ENCODE peak calls at places on chromosomes 4 and X, in eight cellular contexts. One of them, this sample, is unnamed.

GRCh38 chr4:23827971-23828680 is 61.7 kb downstream of the PPARGC1A start:
- DNase-seq in heart left ventricle: no peak
- DNase-seq in lung: no peak
- DNase-seq in lower lobe of right lung: no peak
- DNase-seq in hepatocyte: no peak
- DNase-seq in colonic mucosa: no peak
- DNase-seq in A549: no peak
- DNase-seq in HCT116: no peak
- DNase-seq in this sample: no peak

GRCh38 chr4:112704991-112705845 is 68.3 kb downstream of the LARP7 start:
- DNase-seq in HCT116: peak; percentile 8
- DNase-seq in colonic mucosa: no peak
- DNase-seq in lung: no peak
- DNase-seq in heart left ventricle: peak; percentile 36
- DNase-seq in hepatocyte: peak; percentile 74
- DNase-seq in A549: peak; percentile 39
- DNase-seq in lower lobe of right lung: peak; percentile 53
- DNase-seq in this sample: peak; percentile 50

GRCh38 chr4:138158746-138159297 is 83.3 kb downstream of the SLC7A11 start:
- DNase-seq in lung: no peak
- DNase-seq in colonic mucosa: no peak
- DNase-seq in heart left ventricle: no peak
- DNase-seq in HCT116: no peak
- DNase-seq in hepatocyte: no peak
- DNase-seq in lower lobe of right lung: no peak
- DNase-seq in A549: no peak
- DNase-seq in this sample: no peak

GRCh38 chr4:32607978-32608377 is 1887.8 kb downstream of the PCDH7 start:
- DNase-seq in lung: no peak
- DNase-seq in colonic mucosa: no peak
- DNase-seq in hepatocyte: no peak
- DNase-seq in heart left ventricle: no peak
- DNase-seq in HCT116: peak; percentile 1
- DNase-seq in A549: no peak
- DNase-seq in lower lobe of right lung: no peak
- DNase-seq in this sample: no peak

GRCh38 chr4:142282870-142283431 is 563.1 kb downstream of the INPP4B start:
- DNase-seq in hepatocyte: peak; percentile 16
- DNase-seq in lung: no peak
- DNase-seq in heart left ventricle: no peak
- DNase-seq in lower lobe of right lung: no peak
- DNase-seq in HCT116: no peak
- DNase-seq in colonic mucosa: peak; percentile 31
- DNase-seq in A549: no peak
- DNase-seq in this sample: no peak

GRCh38 chr4:122814426-122814825 is 12.2 kb upstream of the FGF2 start:
- DNase-seq in lung: no peak
- DNase-seq in colonic mucosa: no peak
- DNase-seq in lower lobe of right lung: no peak
- DNase-seq in HCT116: no peak
- DNase-seq in hepatocyte: no peak
- DNase-seq in heart left ventricle: no peak
- DNase-seq in A549: no peak
- DNase-seq in this sample: no peak

GRCh38 chrX:46849933-46850332 is 13.1 kb downstream of the RP2 start:
- DNase-seq in colonic mucosa: no peak
- DNase-seq in hepatocyte: no peak
- DNase-seq in lung: no peak
- DNase-seq in lower lobe of right lung: no peak
- DNase-seq in A549: peak; percentile 10
- DNase-seq in HCT116: no peak
- DNase-seq in heart left ventricle: no peak
- DNase-seq in this sample: no peak

GRCh38 chr4:68581382-68582338 is 5.5 kb upstream of the UGT2B17 start:
- DNase-seq in heart left ventricle: no peak
- DNase-seq in HCT116: no peak
- DNase-seq in colonic mucosa: no peak
- DNase-seq in lung: no peak
- DNase-seq in lower lobe of right lung: no peak
- DNase-seq in hepatocyte: no peak
- DNase-seq in A549: peak; percentile 34
- DNase-seq in this sample: no peak

GRCh38 chr4:39043058-39043696 is 11.0 kb upstream of the TMEM156 start:
- DNase-seq in heart left ventricle: no peak
- DNase-seq in A549: peak; percentile 61
- DNase-seq in lower lobe of right lung: peak; percentile 26
- DNase-seq in colonic mucosa: no peak
- DNase-seq in hepatocyte: peak; percentile 36
- DNase-seq in lung: no peak
- DNase-seq in HCT116: no peak
- DNase-seq in this sample: no peak

GRCh38 chr4:96241819-96242218 is 401.9 kb downstream of the PDHA2 start:
- DNase-seq in colonic mucosa: no peak
- DNase-seq in lung: no peak
- DNase-seq in lower lobe of right lung: no peak
- DNase-seq in hepatocyte: no peak
- DNase-seq in HCT116: no peak
- DNase-seq in heart left ventricle: no peak
- DNase-seq in A549: no peak
- DNase-seq in this sample: no peak

GRCh38 chr4:154779362-154779947 is 1.6 kb upstream of the RBM46 start:
- DNase-seq in heart left ventricle: no peak
- DNase-seq in A549: peak; percentile 42
- DNase-seq in lung: no peak
- DNase-seq in HCT116: peak; percentile 35
- DNase-seq in hepatocyte: peak; percentile 57
- DNase-seq in colonic mucosa: no peak
- DNase-seq in lower lobe of right lung: no peak
- DNase-seq in this sample: no peak

GRCh38 chr4:143186202-143186601 is 1.5 kb downstream of the USP38 start:
- DNase-seq in colonic mucosa: no peak
- DNase-seq in lung: no peak
- DNase-seq in heart left ventricle: no peak
- DNase-seq in A549: no peak
- DNase-seq in HCT116: no peak
- DNase-seq in lower lobe of right lung: no peak
- DNase-seq in hepatocyte: peak; percentile 14
- DNase-seq in this sample: no peak

GRCh38 chrX:113330416-113330815 is 489.8 kb upstream of the AMOT start:
- DNase-seq in HCT116: no peak
- DNase-seq in colonic mucosa: no peak
- DNase-seq in hepatocyte: no peak
- DNase-seq in A549: no peak
- DNase-seq in lung: no peak
- DNase-seq in heart left ventricle: no peak
- DNase-seq in lower lobe of right lung: no peak
- DNase-seq in this sample: no peak

GRCh38 chr4:128162434-128162833 is 101.3 kb downstream of the LARP1B start:
- DNase-seq in HCT116: no peak
- DNase-seq in lung: no peak
- DNase-seq in colonic mucosa: no peak
- DNase-seq in heart left ventricle: no peak
- DNase-seq in lower lobe of right lung: no peak
- DNase-seq in A549: no peak
- DNase-seq in hepatocyte: no peak
- DNase-seq in this sample: no peak

GRCh38 chrX:48487362-48487785 is 11.4 kb downstream of the FTSJ1 start:
- DNase-seq in colonic mucosa: no peak
- DNase-seq in HCT116: peak; percentile 90
- DNase-seq in A549: peak; percentile 65
- DNase-seq in lower lobe of right lung: no peak
- DNase-seq in lung: no peak
- DNase-seq in hepatocyte: no peak
- DNase-seq in heart left ventricle: no peak
- DNase-seq in this sample: no peak

GRCh38 chrX:129360175-129360574 is 163.1 kb downstream of the SMARCA1 start:
- DNase-seq in lower lobe of right lung: no peak
- DNase-seq in hepatocyte: peak; percentile 53
- DNase-seq in A549: peak; percentile 60
- DNase-seq in heart left ventricle: peak; percentile 6
- DNase-seq in lung: no peak
- DNase-seq in HCT116: peak; percentile 33
- DNase-seq in colonic mucosa: peak; percentile 45
- DNase-seq in this sample: no peak

GRCh38 chr4:111648056-111648455 is 497.2 kb upstream of the FAM241A start:
- DNase-seq in colonic mucosa: no peak
- DNase-seq in heart left ventricle: no peak
- DNase-seq in lung: no peak
- DNase-seq in A549: no peak
- DNase-seq in lower lobe of right lung: no peak
- DNase-seq in HCT116: no peak
- DNase-seq in hepatocyte: no peak
- DNase-seq in this sample: no peak

GRCh38 chrX:97384685-97385084 is 501.0 kb downstream of the RPA4 start:
- DNase-seq in A549: no peak
- DNase-seq in lower lobe of right lung: no peak
- DNase-seq in colonic mucosa: no peak
- DNase-seq in lung: no peak
- DNase-seq in hepatocyte: no peak
- DNase-seq in heart left ventricle: no peak
- DNase-seq in HCT116: no peak
- DNase-seq in this sample: no peak

GRCh38 chrX:55813150-55813549 is 95.6 kb downstream of the RRAGB start:
- DNase-seq in heart left ventricle: no peak
- DNase-seq in HCT116: no peak
- DNase-seq in colonic mucosa: no peak
- DNase-seq in lung: no peak
- DNase-seq in lower lobe of right lung: no peak
- DNase-seq in A549: no peak
- DNase-seq in hepatocyte: no peak
- DNase-seq in this sample: no peak

GRCh38 chrX:131975851-131976250 is 47.3 kb upstream of the STK26 start:
- DNase-seq in heart left ventricle: no peak
- DNase-seq in hepatocyte: no peak
- DNase-seq in colonic mucosa: no peak
- DNase-seq in A549: no peak
- DNase-seq in HCT116: no peak
- DNase-seq in lung: no peak
- DNase-seq in lower lobe of right lung: no peak
- DNase-seq in this sample: no peak

GRCh38 chr4:121656269-121656641 is 40.5 kb downstream of the ANXA5 start:
- DNase-seq in A549: peak; percentile 69
- DNase-seq in lower lobe of right lung: peak; percentile 51
- DNase-seq in heart left ventricle: peak; percentile 33
- DNase-seq in lung: peak; percentile 39
- DNase-seq in hepatocyte: peak; percentile 77
- DNase-seq in HCT116: peak; percentile 65
- DNase-seq in colonic mucosa: no peak
- DNase-seq in this sample: peak; percentile 35

GRCh38 chr4:69830529-69831269 is 29.2 kb downstream of the SULT1E1 start:
- DNase-seq in colonic mucosa: peak; percentile 71
- DNase-seq in lung: no peak
- DNase-seq in A549: peak; percentile 18
- DNase-seq in hepatocyte: peak; percentile 76
- DNase-seq in heart left ventricle: no peak
- DNase-seq in HCT116: no peak
- DNase-seq in lower lobe of right lung: no peak
- DNase-seq in this sample: no peak

GRCh38 chr4:118989098-118990080 is 100.7 kb downstream of the SYNPO2 start:
- DNase-seq in heart left ventricle: no peak
- DNase-seq in lung: no peak
- DNase-seq in hepatocyte: no peak
- DNase-seq in lower lobe of right lung: no peak
- DNase-seq in A549: peak; percentile 10
- DNase-seq in HCT116: no peak
- DNase-seq in colonic mucosa: no peak
- DNase-seq in this sample: no peak

GRCh38 chr4:742742-743311 is 37.2 kb downstream of the PCGF3 start:
- DNase-seq in lower lobe of right lung: peak; percentile 78
- DNase-seq in lung: peak; percentile 74
- DNase-seq in colonic mucosa: peak; percentile 77
- DNase-seq in heart left ventricle: peak; percentile 57
- DNase-seq in HCT116: peak; percentile 13
- DNase-seq in A549: peak; percentile 49
- DNase-seq in hepatocyte: peak; percentile 79
- DNase-seq in this sample: peak; percentile 49

GRCh38 chr4:53776141-53776540 is 184.9 kb upstream of the LNX1 start:
- DNase-seq in hepatocyte: no peak
- DNase-seq in HCT116: no peak
- DNase-seq in heart left ventricle: no peak
- DNase-seq in lung: no peak
- DNase-seq in A549: no peak
- DNase-seq in lower lobe of right lung: no peak
- DNase-seq in colonic mucosa: no peak
- DNase-seq in this sample: no peak

GRCh38 chr4:56197387-56197786 is 189.9 kb downstream of the AASDH start:
- DNase-seq in lung: no peak
- DNase-seq in lower lobe of right lung: no peak
- DNase-seq in HCT116: no peak
- DNase-seq in heart left ventricle: no peak
- DNase-seq in hepatocyte: peak; percentile 50
- DNase-seq in colonic mucosa: peak; percentile 48
- DNase-seq in A549: no peak
- DNase-seq in this sample: no peak

GRCh38 chrX:112687189-112687691 is 7.5 kb upstream of the LHFPL1 start:
- DNase-seq in lower lobe of right lung: no peak
- DNase-seq in colonic mucosa: no peak
- DNase-seq in HCT116: no peak
- DNase-seq in hepatocyte: no peak
- DNase-seq in lung: no peak
- DNase-seq in heart left ventricle: no peak
- DNase-seq in A549: no peak
- DNase-seq in this sample: no peak

GRCh38 chrX:2652106-2652505 is 39.0 kb upstream of the CD99 start:
- DNase-seq in lung: no peak
- DNase-seq in heart left ventricle: no peak
- DNase-seq in lower lobe of right lung: no peak
- DNase-seq in A549: peak; percentile 13
- DNase-seq in hepatocyte: no peak
- DNase-seq in HCT116: no peak
- DNase-seq in colonic mucosa: no peak
- DNase-seq in this sample: no peak
- TF ChIP-seq CTCF in lung: no peak
- TF ChIP-seq CTCF in heart left ventricle: peak; percentile 16
- TF ChIP-seq CTCF in lower lobe of right lung: no peak
- TF ChIP-seq CTCF in A549: no peak
- TF ChIP-seq CTCF in hepatocyte: no peak
- TF ChIP-seq CTCF in HCT116: no peak
- TF ChIP-seq CTCF in colonic mucosa: no peak
- TF ChIP-seq CTCF in this sample: peak; percentile 20

GRCh38 chrX:68792083-68792482 is 36.7 kb upstream of the EFNB1 start:
- DNase-seq in lung: no peak
- DNase-seq in hepatocyte: no peak
- DNase-seq in HCT116: no peak
- DNase-seq in heart left ventricle: no peak
- DNase-seq in lower lobe of right lung: no peak
- DNase-seq in colonic mucosa: no peak
- DNase-seq in A549: no peak
- DNase-seq in this sample: no peak
- H3K9me3 ChIP-seq in lung: peaks cover 6% of the 10 kb centered on the region
- H3K9me3 ChIP-seq in hepatocyte: no peaks in the 10 kb centered on the region
- H3K9me3 ChIP-seq in HCT116: no peaks in the 10 kb centered on the region
- H3K9me3 ChIP-seq in heart left ventricle: no peaks in the 10 kb centered on the region
- H3K9me3 ChIP-seq in lower lobe of right lung: no peaks in the 10 kb centered on the region
- H3K9me3 ChIP-seq in colonic mucosa: no peaks in the 10 kb centered on the region
- H3K9me3 ChIP-seq in A549: no peaks in the 10 kb centered on the region
- H3K9me3 ChIP-seq in this sample: no peaks in the 10 kb centered on the region

GRCh38 chrX:275476-275966 is 5.7 kb upstream of the PLCXD1 start:
- DNase-seq in hepatocyte: no peak
- DNase-seq in lung: no peak
- DNase-seq in colonic mucosa: peak; percentile 20
- DNase-seq in HCT116: no peak
- DNase-seq in lower lobe of right lung: peak; percentile 58
- DNase-seq in A549: no peak
- DNase-seq in heart left ventricle: peak; percentile 17
- DNase-seq in this sample: no peak
- H3K4me3 ChIP-seq in hepatocyte: peak overlapping the region; percentile 74
- H3K4me3 ChIP-seq in lung: no peak overlapping the region
- H3K4me3 ChIP-seq in colonic mucosa: peak overlapping the region; percentile 61
- H3K4me3 ChIP-seq in HCT116: peak overlapping the region; percentile 56
- H3K4me3 ChIP-seq in lower lobe of right lung: peak overlapping the region; percentile 79
- H3K4me3 ChIP-seq in A549: peak overlapping the region; percentile 62
- H3K4me3 ChIP-seq in heart left ventricle: peak overlapping the region; percentile 69
- H3K4me3 ChIP-seq in this sample: peak overlapping the region; percentile 74

GRCh38 chr4:109574443-109574850 is 14.4 kb downstream of the MCUB start:
- DNase-seq in HCT116: no peak
- DNase-seq in lung: no peak
- DNase-seq in heart left ventricle: no peak
- DNase-seq in colonic mucosa: peak; percentile 28
- DNase-seq in hepatocyte: peak; percentile 40
- DNase-seq in lower lobe of right lung: no peak
- DNase-seq in A549: peak; percentile 53
- DNase-seq in this sample: no peak
- TF ChIP-seq CTCF in HCT116: peak; percentile 50
- TF ChIP-seq CTCF in lung: no peak
- TF ChIP-seq CTCF in heart left ventricle: peak; percentile 37
- TF ChIP-seq CTCF in colonic mucosa: peak; percentile 29
- TF ChIP-seq CTCF in hepatocyte: peak; percentile 36
- TF ChIP-seq CTCF in lower lobe of right lung: peak; percentile 32
- TF ChIP-seq CTCF in A549: peak; percentile 41
- TF ChIP-seq CTCF in this sample: peak; percentile 44